ENCODE peak calls at places on chromosomes 2 and 18, in six cellular contexts. H is ovary, L is suprapubic skin, T is IMR-90, U is mammary epithelial cell, Z is PC-9. Q is an unnamed sample.

GRCh38 chr18:1357724-1358123 is 453.1 kb downstream of the ADCYAP1 start:
- DNase-seq in T (no peak), U (no peak), L (no peak), Z (no peak), H (no peak), Q (no peak)

GRCh38 chr2:108594982-108595464 is 60.8 kb downstream of the LIMS1 start:
- DNase-seq in H (no peak), L (no peak), T (peak; percentile 96), U (peak; percentile 93), Z (peak; percentile 59), Q (no peak)

GRCh38 chr2:73268368-73268830 is 15.9 kb downstream of the FBXO41 start:
- DNase-seq in L (peak; percentile 54), Z (no peak), U (no peak), T (no peak), H (no peak), Q (no peak)

GRCh38 chr2:3598197-3598910 is 3.4 kb downstream of the COLEC11 start:
- DNase-seq in H (no peak), L (no peak), U (no peak), T (no peak), Z (no peak), Q (no peak)

GRCh38 chr2:67234443-67234842 is 162.7 kb upstream of the ETAA1 start:
- DNase-seq in L (no peak), H (no peak), T (peak; percentile 72), U (peak; percentile 17), Z (no peak), Q (no peak)

GRCh38 chr2:7672027-7672684 is 754.9 kb downstream of the RNF144A start:
- DNase-seq in T (peak; percentile 35), H (no peak), L (no peak), U (peak; percentile 24), Z (peak; percentile 24), Q (peak; percentile 39)

GRCh38 chr2:236625156-236625690 is 55.6 kb downstream of the ACKR3 start:
- DNase-seq in L (peak; percentile 58), U (no peak), Z (no peak), H (no peak), T (no peak), Q (no peak)

GRCh38 chr2:241680827-241681599 is 5.6 kb downstream of the DTYMK start:
- DNase-seq in T (peak; percentile 99), H (no peak), Z (peak; percentile 39), L (no peak), U (peak; percentile 68), Q (peak; percentile 24)

GRCh38 chr2:175904035-175904434 is 98.0 kb downstream of the LNPK start:
- DNase-seq in T (no peak), L (no peak), U (no peak), H (no peak), Z (no peak), Q (no peak)

GRCh38 chr2:188610827-188611226 is 319.2 kb downstream of the GULP1 start:
- DNase-seq in L (no peak), H (no peak), U (no peak), Z (no peak), T (peak; percentile 35), Q (no peak)

GRCh38 chr2:74399785-74400184 is 19.7 kb upstream of the DCTN1 start:
- DNase-seq in H (no peak), Z (no peak), L (no peak), T (peak; percentile 40), U (peak; percentile 27), Q (no peak)

GRCh38 chr2:43086451-43087221 is 139.8 kb downstream of the ZFP36L2 start:
- DNase-seq in T (peak; percentile 100), H (peak; percentile 84), L (peak; percentile 86), Z (peak; percentile 88), U (peak; percentile 99), Q (no peak)

GRCh38 chr2:159617080-159617479 is 732 bp upstream of the BAZ2B start:
- DNase-seq in H (no peak), L (no peak), U (no peak), T (no peak), Z (no peak), Q (no peak)

GRCh38 chr18:80157708-80158343 is 48.8 kb downstream of the ADNP2 start:
- DNase-seq in T (peak; percentile 74), H (peak; percentile 84), Z (peak; percentile 30), L (no peak), U (peak; percentile 48), Q (peak; percentile 83)

GRCh38 chr2:12619975-12620374 is 96.8 kb upstream of the TRIB2 start:
- DNase-seq in T (peak; percentile 92), H (no peak), L (no peak), Z (peak; percentile 10), U (peak; percentile 93), Q (no peak)

GRCh38 chr18:54444309-54444914 is 86.7 kb downstream of the C18orf54 start:
- DNase-seq in H (peak; percentile 22), Z (peak; percentile 40), T (peak; percentile 61), L (no peak), U (peak; percentile 35), Q (no peak)

GRCh38 chr2:216159646-216160045 is 50.5 kb downstream of the XRCC5 start:
- DNase-seq in T (no peak), Z (no peak), H (no peak), L (no peak), U (no peak), Q (no peak)

GRCh38 chr18:45771587-45771986 is 47.6 kb downstream of the SLC14A1 start:
- DNase-seq in Z (no peak), L (no peak), T (peak; percentile 78), H (no peak), U (no peak), Q (no peak)

GRCh38 chr2:241154915-241155314 is 4.6 kb downstream of the PPP1R7 start:
- DNase-seq in H (no peak), Z (no peak), L (no peak), U (no peak), T (peak; percentile 77), Q (no peak)

GRCh38 chr2:219634951-219635751 is 7.7 kb downstream of the SLC4A3 start:
- DNase-seq in T (no peak), U (no peak), L (no peak), H (peak; percentile 27), Z (no peak), Q (no peak)

GRCh38 chr2:37344453-37345361 is at the start of gene QPCT:
- DNase-seq in T (peak; percentile 44), U (no peak), Z (peak; percentile 49), H (peak; percentile 38), L (peak; percentile 81), Q (peak; percentile 66)

GRCh38 chr2:47198985-47199451 is 43.9 kb upstream of the STPG4 start:
- DNase-seq in U (peak; percentile 96), Z (peak; percentile 85), T (peak; percentile 100), H (no peak), L (no peak), Q (no peak)

GRCh38 chr2:240594511-240595380 is 8.2 kb downstream of the CAPN10 start:
- DNase-seq in L (peak; percentile 57), H (peak; percentile 31), U (no peak), Z (no peak), T (no peak), Q (peak; percentile 28)

GRCh38 chr18:76997951-76998808 is 134.4 kb downstream of the MBP start:
- DNase-seq in Z (no peak), L (no peak), T (no peak), U (no peak), H (no peak), Q (no peak)

GRCh38 chr2:121828281-121828731 is 72.9 kb downstream of the TSN start:
- DNase-seq in T (no peak), L (no peak), H (no peak), U (peak; percentile 8), Z (no peak), Q (no peak)

GRCh38 chr2:232295971-232296370 is 82.6 kb upstream of the ALPP start:
- DNase-seq in H (no peak), L (no peak), U (no peak), Z (no peak), T (no peak), Q (no peak)

DNA sequence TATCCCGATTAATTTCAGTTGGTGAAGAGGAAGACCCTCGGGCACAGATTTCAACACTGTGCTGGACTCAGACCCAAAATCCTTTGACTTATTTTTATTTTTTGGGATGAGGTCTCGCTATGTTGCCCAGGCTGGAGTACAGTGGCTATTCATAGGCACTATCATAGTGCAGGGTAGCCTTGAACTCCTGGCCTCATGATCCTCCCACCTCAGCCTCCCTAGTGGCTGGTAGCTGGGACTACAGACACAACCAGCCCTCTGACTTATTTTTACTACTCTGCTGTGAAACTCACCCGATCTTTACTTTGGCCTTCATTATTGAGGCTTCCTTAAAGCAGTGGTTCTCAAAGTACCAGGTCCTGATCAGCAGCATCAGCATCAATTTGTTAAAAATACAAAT is 18.2 kb upstream of the ADAM17 start:
- DNase-seq in Z (no peak), U (no peak), L (no peak), T (no peak), H (no peak), Q (no peak)
- H3K27ac ChIP-seq in Z (peak overlapping the region; percentile 20), U (no peak overlapping the region), L (no peak overlapping the region), T (no peak overlapping the region), H (no peak overlapping the region), Q (no peak overlapping the region)

DNA sequence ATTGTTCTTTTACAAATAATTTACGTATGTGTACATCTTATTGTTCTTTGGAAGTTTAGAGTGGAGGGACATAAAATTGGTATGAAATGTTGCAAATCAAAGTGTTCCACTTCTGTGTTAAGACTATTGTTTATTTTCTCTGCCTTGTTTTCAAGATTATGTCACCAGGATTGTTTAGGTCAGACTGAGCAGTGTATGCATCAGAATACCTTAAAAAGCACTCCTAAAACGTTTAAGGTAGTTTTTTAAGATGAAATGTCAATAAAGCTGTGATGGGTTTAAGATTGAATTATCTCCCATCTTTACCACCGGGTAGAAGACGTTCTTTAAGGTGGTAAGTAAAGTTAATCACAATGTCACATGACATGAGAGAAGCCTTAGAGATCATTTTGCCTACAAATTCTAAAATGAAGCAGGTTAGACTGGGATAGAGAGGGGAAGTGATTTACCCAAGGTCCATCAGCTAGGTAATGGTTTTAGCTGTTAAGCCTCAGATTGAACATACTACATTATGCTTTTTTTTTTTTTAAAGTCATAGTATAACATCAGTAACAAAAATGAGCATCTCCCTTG is 10.6 kb downstream of the VAPA start:
- DNase-seq in H (no peak), L (no peak), T (no peak), Z (no peak), U (no peak), Q (no peak)
- H3K4me1 ChIP-seq in H (peaks cover 9% of the 10 kb centered on the region), L (peaks cover 82% of the 10 kb centered on the region), T (peaks cover 6% of the 10 kb centered on the region), Z (peaks cover 47% of the 10 kb centered on the region), U (peaks cover 39% of the 10 kb centered on the region), Q (peaks cover 34% of the 10 kb centered on the region)

GRCh38 chr18:74152270-74152669 is 3.9 kb downstream of the TIMM21 start:
- DNase-seq in U (no peak), H (no peak), Z (no peak), T (no peak), L (no peak), Q (no peak)

GRCh38 chr18:74148543-74149070 is 284 bp downstream of the TIMM21 start:
- DNase-seq in T (no peak), Z (no peak), U (no peak), H (no peak), L (no peak), Q (no peak)

GRCh38 chr18:74146756-74147155 is 878 bp downstream of the FBXO15 start:
- DNase-seq in L (no peak), H (no peak), T (peak; percentile 92), Z (no peak), U (no peak), Q (no peak)

GRCh38 chr18:74147779-74148542 is at the start of the genes FBXO15 and TIMM21:
- DNase-seq in H (peak; percentile 97), Z (peak; percentile 90), L (peak; percentile 98), U (peak; percentile 95), T (peak; percentile 96), Q (peak; percentile 97)

GRCh38 chr18:74147491-74147778 is 199 bp downstream of the FBXO15 start:
- DNase-seq in L (no peak), H (no peak), T (no peak), Z (no peak), U (no peak), Q (no peak)
- TF ChIP-seq CTCF in L (no peak), H (no peak), T (no peak), Z (no peak), U (no peak), Q (no peak)

GRCh38 chr2:32008811-32009478 is 1.9 kb downstream of the MEMO1 start:
- DNase-seq in U (peak; percentile 46), H (no peak), T (peak; percentile 51), Z (no peak), L (no peak), Q (no peak)
- H3K27ac ChIP-seq in U (peak overlapping the region; percentile 47), H (peak overlapping the region; percentile 78), T (peak overlapping the region; percentile 88), Z (peak overlapping the region; percentile 15), L (peak overlapping the region; percentile 98), Q (peak overlapping the region; percentile 80)

Q was measured in left lung.